ENCODE peak calls at places on chromosome 16, in seven cellular contexts. Y, F, M, Z, B, L and K are unnamed samples.

GRCh38 chr16:74053784-74054306 is 242.8 kb upstream of the PSMD7 start:
- DNase-seq in B (no peak), Z (no peak), L (no peak), Y (no peak), F (no peak), M (no peak), K (no peak)

GRCh38 chr16:89407282-89407924 is 83.0 kb downstream of the ANKRD11 start:
- DNase-seq in B (no peak), F (no peak), L (no peak), Z (no peak), Y (no peak), M (no peak), K (no peak)

GRCh38 chr16:75074920-75075687 is 41.5 kb downstream of the LDHD start:
- DNase-seq in F (no peak), L (no peak), M (no peak), B (no peak), Z (no peak), Y (peak), K (no peak)

GRCh38 chr16:11698271-11698689 is 30.0 kb downstream of the SNN start:
- DNase-seq in F (peak), Y (no peak), M (no peak), L (no peak), B (no peak), Z (no peak), K (no peak)

GRCh38 chr16:15752717-15753488 is 102.9 kb downstream of the NDE1 start:
- DNase-seq in B (no peak), Y (no peak), L (no peak), Z (no peak), M (no peak), F (no peak), K (no peak)

GRCh38 chr16:19380316-19380715 is 37.4 kb upstream of the TMC5 start:
- DNase-seq in L (no peak), Y (no peak), Z (no peak), B (no peak), M (no peak), F (no peak), K (no peak)

GRCh38 chr16:67009158-67009557 is 19.8 kb upstream of the CBFB start:
- DNase-seq in B (no peak), L (no peak), M (no peak), F (no peak), Z (no peak), Y (no peak), K (no peak)

GRCh38 chr16:29702307-29702706 is 23.3 kb downstream of the QPRT start:
- DNase-seq in M (no peak), Z (no peak), F (no peak), B (no peak), Y (no peak), L (no peak), K (no peak)

GRCh38 chr16:29662729-29663019 is 373 bp upstream of the SPN start:
- DNase-seq in Z (no peak), Y (no peak), M (no peak), L (no peak), B (no peak), F (no peak), K (no peak)

GRCh38 chr16:50974438-50975036 is 176.5 kb downstream of the SALL1 start:
- DNase-seq in Z (no peak), M (no peak), F (no peak), B (no peak), Y (no peak), L (no peak), K (no peak)

GRCh38 chr16:55955845-55956244 is 80.7 kb upstream of the CES5A start:
- DNase-seq in F (no peak), Y (no peak), M (no peak), L (no peak), B (no peak), Z (no peak), K (peak)

DNA sequence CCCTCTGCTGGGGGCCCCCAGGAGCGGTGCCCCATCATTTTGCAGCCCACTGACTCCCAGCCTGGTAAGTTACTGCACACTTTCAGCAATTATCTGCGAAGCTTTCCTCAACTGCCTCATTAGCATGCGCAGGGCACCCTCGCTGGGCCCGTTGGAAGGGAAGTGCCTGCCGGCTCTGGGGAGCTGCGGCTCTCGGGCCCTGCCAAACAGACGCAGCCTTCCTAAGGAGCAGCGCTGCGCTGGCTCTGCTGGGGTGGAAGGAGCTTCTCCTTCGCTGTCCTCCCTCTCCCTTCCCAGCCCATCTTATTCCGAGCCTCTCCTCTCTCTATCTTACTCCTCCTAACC is 71.0 kb downstream of the RBBP6 start:
- DNase-seq in M (no peak), Z (no peak), B (no peak), L (no peak), Y (no peak), F (peak), K (peak)
- H3K4me3 ChIP-seq in M (peak), Z (peak), B (no peak), L (peak), Y (peak), F (no peak), K (peak)

DNA sequence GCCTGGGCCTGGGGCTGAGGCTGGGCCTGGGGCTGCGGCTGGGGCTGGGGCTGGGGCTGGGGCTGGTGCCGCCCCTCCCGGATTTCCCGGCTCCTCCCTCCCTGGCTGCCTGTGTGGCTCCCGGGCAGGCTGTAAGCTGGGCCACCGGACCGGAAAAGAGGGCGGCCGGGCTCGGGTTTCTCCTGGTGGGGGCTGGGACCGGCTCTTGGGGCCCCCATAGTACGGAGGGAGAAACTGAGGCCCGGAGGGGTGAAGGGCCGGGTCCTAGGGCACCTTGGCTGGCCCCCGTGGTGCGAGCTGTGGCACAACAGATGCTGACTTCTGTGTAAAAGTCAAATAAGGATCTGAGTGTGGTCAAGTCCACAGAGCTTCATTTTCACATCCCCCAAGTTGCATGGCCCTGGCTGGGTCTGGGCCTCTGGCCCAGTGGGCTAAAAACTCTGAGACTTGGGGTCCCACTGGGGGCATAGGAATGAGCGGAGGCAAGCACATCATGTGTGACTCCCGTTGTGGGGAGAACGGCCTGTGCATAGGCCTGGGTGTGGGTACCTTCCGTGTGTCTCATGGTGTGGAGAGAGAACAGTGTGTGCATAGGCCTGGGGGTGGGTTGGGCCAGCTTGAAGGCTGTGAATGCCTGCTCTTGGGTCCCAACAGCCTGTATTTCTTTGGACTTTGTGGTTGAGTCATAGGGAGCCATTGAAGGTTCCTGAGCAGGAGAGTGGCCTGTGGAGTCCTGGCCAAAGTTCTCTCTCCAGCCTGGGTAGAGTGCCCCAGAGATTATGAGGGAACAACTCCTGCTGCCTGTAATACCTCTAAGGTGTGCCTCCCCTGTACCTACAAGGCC is 123.9 kb upstream of the CIBAR2 start:
- DNase-seq in Z (no peak), M (no peak), L (peak), B (no peak), Y (no peak), F (no peak), K (peak)
- H3K4me3 ChIP-seq in Z (peak), M (peak), L (peak), B (peak), Y (peak), F (peak), K (peak)

DNA sequence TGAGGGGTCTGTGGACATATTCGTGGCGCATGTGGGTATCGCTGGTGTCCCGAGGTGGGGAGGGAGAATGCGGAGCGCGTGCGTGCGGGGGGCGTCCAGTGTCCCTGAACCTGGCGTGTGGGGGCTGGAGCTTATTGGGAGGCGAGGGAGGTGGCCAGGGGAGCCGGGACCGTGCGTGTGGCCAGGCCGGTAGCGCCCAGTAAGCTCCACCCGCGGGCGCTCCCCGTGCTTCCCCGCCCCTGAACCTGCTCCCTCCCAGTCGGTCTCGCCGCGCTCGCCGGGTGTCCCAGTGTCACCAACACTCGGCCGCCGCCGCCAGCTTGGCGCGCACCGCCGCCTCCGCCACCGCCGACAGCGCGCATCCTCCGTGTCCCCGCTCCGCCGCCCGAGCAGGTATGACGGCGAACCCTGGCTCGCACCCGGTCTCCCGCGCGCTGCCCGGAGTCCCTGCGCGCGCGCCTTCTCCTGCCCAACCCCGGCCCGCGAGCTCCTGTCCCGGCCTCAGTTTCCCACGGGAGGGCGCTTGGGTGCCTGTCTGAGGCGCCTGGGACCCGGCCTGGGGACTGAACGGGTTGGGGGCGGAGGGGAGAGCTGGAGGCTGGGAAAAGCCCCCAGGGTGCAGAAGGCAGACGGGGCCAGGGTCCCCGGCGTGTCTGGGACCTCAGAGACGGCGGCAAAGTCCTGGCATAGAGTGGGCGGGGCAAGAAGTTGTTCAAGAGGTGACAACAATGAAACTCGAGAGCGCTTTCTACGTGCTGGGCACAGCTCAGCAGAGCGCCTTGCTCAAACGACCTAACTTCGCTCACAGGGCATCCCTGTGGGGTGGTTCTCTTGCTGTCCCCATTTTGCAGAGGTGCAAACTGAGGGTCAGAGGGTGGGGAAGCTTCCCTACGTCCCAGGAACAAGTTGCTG is at the start of gene SCNN1B:
- DNase-seq in B (no peak), F (no peak), Y (no peak), M (no peak), L (no peak), Z (peak), K (no peak)
- H3K4me3 ChIP-seq in B (no peak), F (no peak), Y (no peak), M (no peak), L (peak), Z (peak), K (peak)

DNA sequence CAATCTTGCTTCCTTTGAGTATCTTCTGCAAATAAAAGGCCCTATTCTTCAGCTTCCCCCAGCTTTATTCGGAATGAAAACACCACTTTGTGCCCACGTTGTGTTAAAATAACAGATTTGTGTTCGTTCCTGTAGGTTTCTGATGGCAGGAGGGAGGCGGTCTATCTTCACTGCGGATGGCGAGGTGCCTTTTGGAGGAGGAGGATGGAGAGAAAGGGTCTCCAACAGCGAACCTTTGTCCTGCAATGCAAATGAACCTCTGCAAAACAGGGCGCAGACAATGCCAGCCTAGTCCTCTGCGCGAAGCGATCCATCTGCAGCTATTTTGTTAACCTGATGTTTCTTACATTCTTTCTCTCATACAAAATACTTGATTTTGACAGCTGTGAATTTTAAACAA is 279.2 kb upstream of the IRX5 start:
- DNase-seq in Z (peak), L (no peak), Y (no peak), M (no peak), B (no peak), F (no peak), K (no peak)
- H3K4me3 ChIP-seq in Z (no peak), L (no peak), Y (no peak), M (no peak), B (no peak), F (no peak), K (no peak)

DNA sequence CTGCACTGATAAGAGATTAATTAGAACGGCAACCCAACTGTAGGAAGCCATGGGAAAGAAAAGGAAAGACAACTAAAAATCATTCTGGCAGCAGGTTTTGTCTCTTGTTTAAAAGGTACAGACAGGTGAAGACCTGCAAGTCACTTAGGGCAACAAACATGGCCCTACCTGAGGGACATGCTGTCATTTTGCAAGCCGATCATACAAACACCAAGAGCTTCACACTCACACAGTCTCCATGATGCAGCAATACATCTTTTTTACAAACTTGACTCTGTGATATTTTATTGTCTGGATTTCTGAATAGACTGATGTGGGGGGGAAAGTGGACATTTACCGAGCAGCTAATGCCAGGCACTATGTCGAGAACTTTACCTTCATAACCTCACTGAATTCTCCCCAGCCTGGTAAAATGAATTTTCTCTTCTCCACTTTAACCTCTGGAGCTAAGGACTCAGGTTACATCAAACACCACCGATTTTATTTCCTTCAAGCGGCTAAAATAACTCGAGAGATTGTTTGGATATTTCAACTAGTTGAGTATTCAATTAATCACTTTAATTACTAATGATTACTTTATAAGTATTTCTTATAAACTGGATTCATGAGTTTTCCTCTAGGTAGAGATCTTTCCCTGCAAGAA is 101.6 kb downstream of the PARN start:
- DNase-seq in Y (no peak), B (no peak), M (no peak), L (no peak), F (no peak), Z (no peak), K (no peak)
- H3K4me3 ChIP-seq in Y (peak), B (no peak), M (no peak), L (peak), F (no peak), Z (no peak), K (peak)

GRCh38 chr16:54936979-54937672 is 6.5 kb downstream of the IRX5 start:
- DNase-seq in B (no peak), Z (peak), F (no peak), M (no peak), L (no peak), Y (no peak), K (no peak)
- H3K4me3 ChIP-seq in B (peak), Z (peak), F (no peak), M (peak), L (peak), Y (peak), K (peak)